ENCODE peak calls at places on chromosomes 5 and 9, in four cellular contexts. One of them, this sample, is unnamed.

GRCh38 chr9:95058795-95059386 is 258.6 kb downstream of the FANCC start:
- DNase-seq in H1: no peak
- DNase-seq in GM12878: no peak
- DNase-seq in K562: no peak
- DNase-seq in this sample: no peak

GRCh38 chr5:80809451-80809850 is 150.7 kb upstream of the RASGRF2 start:
- DNase-seq in K562: no peak
- DNase-seq in GM12878: no peak
- DNase-seq in H1: no peak
- DNase-seq in this sample: no peak

GRCh38 chr9:94084314-94084713 is at the start of gene PTPDC1:
- DNase-seq in H1: peak
- DNase-seq in GM12878: no peak
- DNase-seq in K562: peak
- DNase-seq in this sample: peak

GRCh38 chr5:41511241-41511640 is 840 bp upstream of the PLCXD3 start:
- DNase-seq in H1: no peak
- DNase-seq in GM12878: no peak
- DNase-seq in K562: no peak
- DNase-seq in this sample: no peak

GRCh38 chr9:130423272-130423671 is 21.5 kb upstream of the ASS1 start:
- DNase-seq in H1: no peak
- DNase-seq in K562: no peak
- DNase-seq in GM12878: no peak
- DNase-seq in this sample: no peak

GRCh38 chr9:6414291-6414690 is 1.3 kb downstream of the UHRF2 start:
- DNase-seq in K562: no peak
- DNase-seq in GM12878: no peak
- DNase-seq in H1: no peak
- DNase-seq in this sample: no peak

GRCh38 chr9:135906291-135907005 is 898 bp downstream of the CAMSAP1 start:
- DNase-seq in H1: peak
- DNase-seq in K562: peak
- DNase-seq in GM12878: no peak
- DNase-seq in this sample: no peak

GRCh38 chr9:33130501-33130900 is 36.6 kb downstream of the B4GALT1 start:
- DNase-seq in H1: no peak
- DNase-seq in K562: no peak
- DNase-seq in GM12878: no peak
- DNase-seq in this sample: no peak

GRCh38 chr9:129473523-129474244 is 147.2 kb downstream of the C9orf50 start:
- DNase-seq in GM12878: no peak
- DNase-seq in H1: no peak
- DNase-seq in K562: peak
- DNase-seq in this sample: no peak

GRCh38 chr9:87607859-87608258 is 110.2 kb downstream of the DAPK1 start:
- DNase-seq in K562: no peak
- DNase-seq in H1: no peak
- DNase-seq in GM12878: no peak
- DNase-seq in this sample: no peak

GRCh38 chr9:101995231-101995630 is 256.8 kb upstream of the GRIN3A start:
- DNase-seq in K562: no peak
- DNase-seq in GM12878: no peak
- DNase-seq in H1: no peak
- DNase-seq in this sample: no peak

GRCh38 chr5:105872569-105873270 is 1798.0 kb downstream of the EFNA5 start:
- DNase-seq in K562: no peak
- DNase-seq in GM12878: no peak
- DNase-seq in H1: no peak
- DNase-seq in this sample: no peak

GRCh38 chr5:158430166-158430828 is 571.4 kb upstream of the CLINT1 start:
- DNase-seq in GM12878: no peak
- DNase-seq in H1: no peak
- DNase-seq in K562: no peak
- DNase-seq in this sample: no peak

GRCh38 chr9:122179054-122179689 is 19.5 kb downstream of the MORN5 start:
- DNase-seq in GM12878: no peak
- DNase-seq in K562: no peak
- DNase-seq in H1: no peak
- DNase-seq in this sample: no peak

GRCh38 chr5:139461176-139461575 is 1.4 kb downstream of the ECSCR start:
- DNase-seq in K562: no peak
- DNase-seq in H1: no peak
- DNase-seq in GM12878: no peak
- DNase-seq in this sample: no peak

GRCh38 chr5:139459451-139459934 is 3.0 kb downstream of the ECSCR start:
- DNase-seq in GM12878: peak
- DNase-seq in H1: no peak
- DNase-seq in K562: no peak
- DNase-seq in this sample: peak

GRCh38 chr5:139460457-139460856 is 2.1 kb downstream of the ECSCR start:
- DNase-seq in H1: no peak
- DNase-seq in K562: no peak
- DNase-seq in GM12878: no peak
- DNase-seq in this sample: no peak

GRCh38 chr5:139461698-139462097 is 845 bp downstream of the ECSCR start:
- DNase-seq in K562: peak
- DNase-seq in GM12878: no peak
- DNase-seq in H1: no peak
- DNase-seq in this sample: no peak

DNA sequence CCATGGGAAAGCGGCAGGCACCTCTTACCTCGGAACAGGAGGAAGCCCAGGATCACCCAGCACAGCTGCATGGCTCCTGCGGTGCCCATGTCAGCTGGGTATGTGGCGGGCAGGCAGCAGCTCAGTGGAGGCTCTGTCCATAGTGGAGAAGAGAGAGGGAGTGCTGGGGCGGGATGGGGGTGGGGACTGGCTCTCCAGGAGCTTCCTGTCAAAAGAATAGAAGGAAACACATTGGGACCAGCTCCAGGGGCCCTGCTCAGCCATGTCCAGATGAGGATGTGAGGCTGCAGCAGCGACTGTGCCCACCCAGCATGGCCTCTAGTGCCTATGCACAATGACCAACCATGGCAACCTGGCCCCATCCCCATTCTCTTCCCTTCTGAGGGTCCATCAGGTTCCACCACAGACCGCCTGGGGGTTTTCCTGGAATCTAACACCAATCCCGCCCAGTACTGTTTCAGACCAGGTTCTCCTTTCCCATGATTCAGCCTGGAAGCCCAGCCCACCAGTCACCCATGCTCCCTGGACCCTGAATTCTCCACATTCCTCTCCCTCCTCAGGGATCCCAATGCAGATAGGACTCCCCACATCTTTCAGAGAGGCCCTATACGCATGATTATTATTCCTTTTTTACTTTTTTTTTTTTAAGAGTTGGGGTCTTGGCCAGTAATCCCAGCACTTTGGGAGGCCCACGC is at the start of gene ECSCR:
- DNase-seq in K562: peak
- DNase-seq in GM12878: no peak
- DNase-seq in H1: no peak
- DNase-seq in this sample: peak
- TF ChIP-seq YY1 in K562: no peak
- TF ChIP-seq YY1 in GM12878: no peak
- TF ChIP-seq YY1 in H1: no peak
- TF ChIP-seq YY1 in this sample: no peak

GRCh38 chr5:163505049-163505474 is 357 bp upstream of the MAT2B start:
- DNase-seq in GM12878: no peak
- DNase-seq in K562: peak
- DNase-seq in H1: no peak
- DNase-seq in this sample: no peak

GRCh38 chr5:163504091-163504931 is 1.1 kb upstream of the MAT2B start:
- DNase-seq in GM12878: no peak
- DNase-seq in K562: peak
- DNase-seq in H1: no peak
- DNase-seq in this sample: peak

GRCh38 chr5:163506726-163507125 is 1.3 kb downstream of the MAT2B start:
- DNase-seq in H1: no peak
- DNase-seq in GM12878: no peak
- DNase-seq in K562: no peak
- DNase-seq in this sample: no peak

GRCh38 chr5:163505475-163506457 is at the start of gene MAT2B:
- DNase-seq in H1: peak
- DNase-seq in K562: peak
- DNase-seq in GM12878: peak
- DNase-seq in this sample: peak

DNA sequence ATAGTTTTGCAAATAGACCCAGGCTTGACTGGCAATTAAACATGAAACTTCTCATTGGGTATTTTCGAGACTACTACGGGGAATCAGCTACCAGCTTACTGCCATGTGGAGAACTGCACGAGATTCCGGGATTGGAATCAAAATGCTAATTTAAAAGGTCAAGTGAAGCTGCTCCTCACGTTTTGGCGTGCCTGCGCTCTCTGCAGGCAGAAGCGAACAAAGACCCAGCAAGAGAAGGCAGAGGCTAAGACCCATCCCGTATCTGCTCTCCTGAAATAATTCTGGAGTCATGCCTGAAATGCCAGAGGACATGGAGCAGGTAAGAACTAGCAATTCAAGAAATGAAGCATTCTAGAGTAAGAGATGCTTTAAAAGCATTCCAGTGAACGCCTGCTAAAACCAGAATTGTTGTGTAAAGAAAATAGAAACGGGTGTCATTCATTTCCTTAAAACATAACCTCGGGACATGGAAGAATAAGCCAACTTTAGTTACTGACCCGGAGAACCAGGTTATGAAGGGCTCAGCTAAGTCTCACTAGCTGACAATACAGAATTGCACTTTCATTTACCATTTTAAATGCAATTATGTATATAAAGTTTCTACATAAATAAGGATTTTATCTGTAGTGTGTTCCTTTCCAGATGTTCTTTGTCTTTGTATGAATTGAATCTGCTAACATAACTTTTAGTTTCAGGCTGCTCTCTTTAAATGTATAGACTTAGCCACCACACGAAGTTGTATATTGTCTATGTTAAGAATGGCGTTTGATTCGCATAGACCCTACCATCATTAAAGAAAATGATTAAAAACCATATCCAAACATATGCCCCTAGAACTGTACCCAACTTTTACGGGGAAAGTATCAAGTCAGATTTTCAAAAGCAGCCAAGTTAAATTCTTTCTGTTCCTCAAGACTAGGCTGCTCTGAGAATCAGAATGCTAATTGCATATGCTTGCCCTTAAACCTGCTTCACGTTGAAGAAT is 2.0 kb upstream of the MAT2B start:
- DNase-seq in K562: peak
- DNase-seq in H1: peak
- DNase-seq in GM12878: peak
- DNase-seq in this sample: peak
- TF ChIP-seq POLR2A in K562: peak
- TF ChIP-seq POLR2A in H1: peak
- TF ChIP-seq POLR2A in GM12878: peak
- TF ChIP-seq POLR2A in this sample: peak

GRCh38 chr5:65721050-65721774 is 697 bp downstream of the SGTB start:
- DNase-seq in H1: no peak
- DNase-seq in K562: peak
- DNase-seq in GM12878: no peak
- DNase-seq in this sample: peak

GRCh38 chr5:65727491-65728156 is 5.6 kb downstream of the NLN start:
- DNase-seq in H1: no peak
- DNase-seq in K562: no peak
- DNase-seq in GM12878: no peak
- DNase-seq in this sample: no peak

GRCh38 chr5:65718576-65719310 is 3.2 kb downstream of the SGTB start:
- DNase-seq in GM12878: no peak
- DNase-seq in K562: no peak
- DNase-seq in H1: no peak
- DNase-seq in this sample: no peak

GRCh38 chr5:65721775-65722574 is at the start of the genes NLN and SGTB:
- DNase-seq in GM12878: no peak
- DNase-seq in H1: peak
- DNase-seq in K562: peak
- DNase-seq in this sample: peak

GRCh38 chr5:65722575-65723424 is 795 bp downstream of the NLN start:
- DNase-seq in GM12878: no peak
- DNase-seq in H1: peak
- DNase-seq in K562: no peak
- DNase-seq in this sample: peak
- TF ChIP-seq CREB1 in GM12878: no peak
- TF ChIP-seq CREB1 in H1: no peak
- TF ChIP-seq CREB1 in K562: no peak
- TF ChIP-seq CREB1 in this sample: no peak

DNA sequence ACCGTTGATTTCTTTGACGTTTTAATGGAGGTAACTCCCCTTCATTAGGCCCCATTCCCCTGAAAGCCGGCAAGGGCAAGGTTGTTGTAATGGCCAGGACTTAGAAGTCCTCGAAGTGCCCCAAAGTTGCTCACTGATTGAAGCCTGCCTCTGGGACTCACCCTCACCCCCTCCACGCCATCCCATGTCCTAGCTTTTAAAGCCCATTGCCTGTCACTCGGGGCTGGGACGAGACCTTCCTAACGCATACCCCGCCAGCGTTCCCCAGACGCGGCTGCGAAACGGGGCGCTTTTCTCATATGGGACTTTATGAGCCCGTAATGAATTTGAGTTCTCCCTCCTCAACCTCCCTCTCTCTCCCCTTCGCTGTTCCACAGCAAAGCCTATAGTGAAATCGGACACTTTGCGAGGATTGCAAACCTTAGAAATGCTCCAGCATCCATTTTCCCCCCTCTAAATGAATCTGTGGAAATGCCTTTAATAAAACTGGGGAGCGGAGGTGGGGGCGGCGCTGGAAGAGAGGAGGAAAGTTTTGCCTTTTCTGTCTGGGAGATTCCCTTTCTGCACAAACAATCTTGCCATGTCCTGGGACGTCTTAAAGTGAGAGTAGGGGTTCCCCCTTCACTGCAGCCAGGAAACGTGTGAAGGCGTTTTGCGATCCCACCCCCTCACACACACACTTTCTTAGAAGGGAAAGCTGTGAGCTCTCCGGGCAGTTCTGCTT is 1.5 kb downstream of the PAPPA start:
- DNase-seq in GM12878: no peak
- DNase-seq in K562: no peak
- DNase-seq in H1: peak
- DNase-seq in this sample: no peak
- TF ChIP-seq YY1 in GM12878: no peak
- TF ChIP-seq YY1 in K562: no peak
- TF ChIP-seq YY1 in H1: no peak
- TF ChIP-seq YY1 in this sample: no peak

GRCh38 chr9:37575921-37576721 is at the start of gene FBXO10:
- DNase-seq in K562: peak
- DNase-seq in H1: peak
- DNase-seq in GM12878: no peak
- DNase-seq in this sample: no peak
- TF ChIP-seq POLR2A in K562: no peak
- TF ChIP-seq POLR2A in H1: peak
- TF ChIP-seq POLR2A in GM12878: peak
- TF ChIP-seq POLR2A in this sample: peak

GRCh38 chr5:78323241-78323640 is 28.7 kb upstream of the AP3B1 start:
- DNase-seq in K562: no peak
- DNase-seq in GM12878: no peak
- DNase-seq in H1: no peak
- DNase-seq in this sample: no peak

GRCh38 chr5:78327761-78328510 is 32.5 kb upstream of the SCAMP1 start:
- DNase-seq in GM12878: no peak
- DNase-seq in H1: no peak
- DNase-seq in K562: no peak
- DNase-seq in this sample: no peak

GRCh38 chr5:78331523-78332080 is 28.8 kb upstream of the SCAMP1 start:
- DNase-seq in GM12878: no peak
- DNase-seq in H1: no peak
- DNase-seq in K562: no peak
- DNase-seq in this sample: peak

GRCh38 chr5:78326930-78327329 is 32.4 kb upstream of the AP3B1 start:
- DNase-seq in K562: no peak
- DNase-seq in GM12878: no peak
- DNase-seq in H1: no peak
- DNase-seq in this sample: no peak

GRCh38 chr5:78328585-78329173 is 31.7 kb upstream of the SCAMP1 start:
- DNase-seq in H1: no peak
- DNase-seq in GM12878: no peak
- DNase-seq in K562: no peak
- DNase-seq in this sample: no peak
- TF ChIP-seq CREB1 in H1: no peak
- TF ChIP-seq CREB1 in GM12878: no peak
- TF ChIP-seq CREB1 in K562: no peak
- TF ChIP-seq CREB1 in this sample: no peak

This sample was measured in HepG2.